ENCODE peak calls at places on chromosomes 12 and 14, in eight cellular contexts. T is A673; D is progenitor cell of endocrine pancreas; J is activated CD4-positive, alpha-beta T cell treated with anti-CD3 and anti-CD28 coated beads for 24 hours; R is smooth muscle cell of the brain vasculature; G is Caki2; K is activated naive CD4-positive, alpha-beta T cell treated with anti-CD3 and anti-CD28 coated beads, Interleukin-2, amount 10 ng/mL, durations not matched to agents 7 days and 5 days; U is NCI-H774. A is an unnamed sample.

GRCh38 chr12:52207895-52208294 is 16.1 kb upstream of the KRT80 start:
- DNase-seq in T (peak), D (no peak), U (peak), R (no peak), K (no peak), J (no peak), G (no peak), A (peak)

GRCh38 chr12:100566887-100567637 is 6.4 kb upstream of the GAS2L3 start:
- DNase-seq in D (no peak), J (no peak), K (no peak), G (no peak), T (no peak), R (no peak), U (no peak), A (no peak)

GRCh38 chr12:80625901-80626300 is 81.5 kb upstream of the MYF6 start:
- DNase-seq in J (no peak), U (no peak), T (no peak), R (no peak), K (no peak), D (no peak), G (no peak), A (no peak)

GRCh38 chr14:33880330-33880729 is 70.5 kb downstream of the EGLN3 start:
- DNase-seq in K (no peak), R (no peak), U (no peak), D (no peak), J (no peak), T (no peak), G (no peak), A (no peak)

GRCh38 chr12:52395761-52396434 is 10.2 kb downstream of the KRT82 start:
- DNase-seq in J (no peak), D (peak), K (peak), G (no peak), R (no peak), U (peak), T (no peak), A (no peak)

GRCh38 chr14:21382886-21383847 is 652 bp downstream of the SUPT16H start:
- DNase-seq in K (peak), U (peak), D (peak), T (peak), G (peak), R (no peak), J (peak), A (peak)

GRCh38 chr14:74035556-74035955 is 16.4 kb downstream of the BBOF1 start:
- DNase-seq in U (no peak), K (no peak), D (no peak), G (no peak), R (no peak), T (no peak), J (no peak), A (no peak)

GRCh38 chr12:92007787-92008186 is 137.9 kb downstream of the BTG1 start:
- DNase-seq in J (no peak), R (no peak), U (no peak), T (no peak), D (no peak), G (no peak), K (no peak), A (no peak)

GRCh38 chr14:76153919-76154318 is 2.2 kb downstream of the GPATCH2L start:
- DNase-seq in D (no peak), R (no peak), U (no peak), T (no peak), G (no peak), K (no peak), J (no peak), A (no peak)

GRCh38 chr14:30223966-30224365 is 296.3 kb upstream of the PRKD1 start:
- DNase-seq in G (no peak), J (no peak), U (no peak), K (no peak), D (no peak), T (no peak), R (no peak), A (no peak)

GRCh38 chr12:124651508-124652273 is 84.3 kb upstream of the NCOR2 start:
- DNase-seq in T (no peak), R (no peak), D (no peak), K (no peak), G (no peak), J (no peak), U (no peak), A (no peak)

A was measured in activated naive CD8-positive, alpha-beta T cell treated with anti-CD3 and anti-CD28 coated beads, Interleukin-2, amount 10 ng/mL, durations not matched to agents 7 days and 5 days.